ENCODE peak calls at places on chromosomes 16 and 17, in eight cellular contexts. X is HFF-Myc, Q is PC-3, N is lower lobe of right lung, H is lower leg skin, Z is PC-9, R is left ventricle myocardium inferior, D is heart right ventricle. W is an unnamed sample.

GRCh38 chr17:55768946-55769624 is 18.2 kb downstream of the PCTP start:
- DNase-seq in R (no peak), X (no peak), H (no peak), Q (no peak), N (no peak), D (no peak), Z (no peak), W (no peak)

GRCh38 chr17:12047977-12048376 is 27.3 kb downstream of the MAP2K4 start:
- DNase-seq in R (no peak), H (no peak), Z (peak), N (no peak), X (no peak), Q (peak), D (no peak), W (no peak)

GRCh38 chr17:1504866-1505265 is 11.5 kb downstream of the INPP5K start:
- DNase-seq in H (no peak), Q (no peak), R (no peak), N (no peak), X (no peak), D (no peak), Z (no peak), W (no peak)

GRCh38 chr16:47144559-47144877 is 773 bp upstream of the NETO2 start:
- DNase-seq in H (no peak), Q (no peak), N (no peak), D (no peak), Z (no peak), X (no peak), R (no peak), W (no peak)

GRCh38 chr16:29839822-29840221 is 19.6 kb downstream of the MVP start:
- DNase-seq in N (no peak), Z (no peak), X (no peak), D (no peak), Q (no peak), H (no peak), R (no peak), W (no peak)

GRCh38 chr17:13750783-13751484 is 149.2 kb upstream of the HS3ST3A1 start:
- DNase-seq in H (no peak), Z (no peak), D (no peak), Q (peak), R (no peak), X (no peak), N (no peak), W (no peak)

GRCh38 chr17:64412944-64413381 is 22.3 kb upstream of the PECAM1 start:
- DNase-seq in X (no peak), R (no peak), N (no peak), D (no peak), H (peak), Q (no peak), Z (no peak), W (no peak)

GRCh38 chr17:18227635-18228034 is 2.2 kb downstream of the LLGL1 start:
- DNase-seq in Q (no peak), R (no peak), D (no peak), N (no peak), X (no peak), Z (no peak), H (no peak), W (no peak)

GRCh38 chr17:57968456-57968855 is 13.2 kb upstream of the CUEDC1 start:
- DNase-seq in Z (no peak), D (no peak), R (no peak), N (no peak), X (no peak), H (peak), Q (no peak), W (no peak)

GRCh38 chr16:81237282-81237681 is 1.2 kb upstream of the BCO1 start:
- DNase-seq in H (no peak), Z (no peak), R (peak), Q (peak), D (peak), X (no peak), N (no peak), W (peak)

GRCh38 chr16:78762222-78762621 is 662.8 kb downstream of the WWOX start:
- DNase-seq in X (no peak), H (no peak), Q (no peak), N (no peak), D (no peak), R (no peak), Z (no peak), W (no peak)

GRCh38 chr17:40378966-40379365 is 14.4 kb upstream of the GJD3 start:
- DNase-seq in X (no peak), D (no peak), R (no peak), Z (no peak), H (no peak), Q (no peak), N (no peak), W (no peak)

GRCh38 chr16:67707790-67708189 is 11.3 kb downstream of the GFOD2 start:
- DNase-seq in D (no peak), N (no peak), X (no peak), H (no peak), R (no peak), Q (no peak), Z (no peak), W (no peak)

GRCh38 chr17:19647697-19648474 is 665 bp upstream of the ALDH3A2 start:
- DNase-seq in R (peak), N (peak), X (no peak), D (peak), Q (peak), Z (peak), H (peak), W (peak)

GRCh38 chr16:10584956-10585561 is 4.7 kb upstream of the EMP2 start:
- DNase-seq in X (no peak), Q (peak), R (no peak), H (no peak), D (no peak), N (no peak), Z (no peak), W (peak)

GRCh38 chr16:4314532-4315184 is 1.2 kb upstream of the GLIS2 start:
- DNase-seq in H (peak), Z (no peak), Q (peak), N (no peak), D (no peak), R (no peak), X (no peak), W (no peak)

GRCh38 chr17:31390748-31391495 is 553 bp upstream of the RAB11FIP4 start:
- DNase-seq in N (no peak), D (no peak), X (no peak), H (peak), Q (no peak), R (no peak), Z (no peak), W (no peak)

GRCh38 chr17:29177871-29178749 is 2.1 kb downstream of the MYO18A start:
- DNase-seq in N (no peak), R (no peak), X (no peak), H (peak), Q (peak), D (no peak), Z (peak), W (no peak)

GRCh38 chr17:50062323-50063243 is 6.7 kb downstream of the ITGA3 start:
- DNase-seq in Q (peak), R (peak), X (no peak), H (peak), N (peak), Z (peak), D (peak), W (no peak)

GRCh38 chr17:31274252-31274651 is 22.8 kb downstream of the OMG start:
- DNase-seq in X (no peak), Z (no peak), Q (peak), D (no peak), H (no peak), R (no peak), N (no peak), W (no peak)

GRCh38 chr17:76136276-76137025 is 4.6 kb downstream of the FOXJ1 start:
- DNase-seq in X (no peak), Z (no peak), N (no peak), H (no peak), D (no peak), Q (no peak), R (no peak), W (no peak)

GRCh38 chr16:48321307-48322036 is 63.7 kb downstream of the SIAH1 start:
- DNase-seq in Q (no peak), N (no peak), D (no peak), Z (no peak), R (no peak), H (no peak), X (no peak), W (no peak)

GRCh38 chr17:10127819-10128375 is 70.5 kb downstream of the GAS7 start:
- DNase-seq in H (peak), N (peak), R (peak), Z (no peak), Q (no peak), D (peak), X (peak), W (peak)

GRCh38 chr17:27247071-27247957 is 46.6 kb upstream of the WSB1 start:
- DNase-seq in D (peak), X (no peak), N (peak), Z (peak), R (peak), H (peak), Q (peak), W (no peak)

GRCh38 chr17:53971361-53971760 is 148.6 kb downstream of the KIF2B start:
- DNase-seq in N (no peak), Z (no peak), Q (no peak), X (no peak), H (no peak), D (no peak), R (no peak), W (no peak)

GRCh38 chr17:32834104-32834503 is 42.8 kb downstream of the MYO1D start:
- DNase-seq in N (no peak), D (no peak), R (no peak), Z (no peak), X (no peak), H (no peak), Q (no peak), W (no peak)

GRCh38 chr16:28167221-28167620 is 44.5 kb downstream of the XPO6 start:
- DNase-seq in Z (peak), D (no peak), R (no peak), H (no peak), X (no peak), Q (no peak), N (no peak), W (no peak)

GRCh38 chr16:80806957-80807356 is 2.6 kb upstream of the CDYL2 start:
- DNase-seq in D (no peak), R (no peak), H (no peak), Q (peak), N (no peak), X (peak), Z (no peak), W (no peak)

GRCh38 chr16:49496656-49497055 is 123.1 kb downstream of the C16orf78 start:
- DNase-seq in D (no peak), N (no peak), R (no peak), X (no peak), Q (no peak), H (peak), Z (no peak), W (no peak)

GRCh38 chr16:81456523-81457325 is 12.1 kb downstream of the CMIP start:
- DNase-seq in Q (no peak), D (no peak), H (no peak), Z (no peak), R (no peak), X (no peak), N (peak), W (no peak)

GRCh38 chr17:30343741-30344140 is 9.9 kb upstream of the TMIGD1 start:
- DNase-seq in X (no peak), Q (no peak), Z (no peak), H (no peak), D (no peak), N (no peak), R (no peak), W (no peak)

GRCh38 chr16:87815567-87815966 is 49.8 kb upstream of the KLHDC4 start:
- DNase-seq in N (no peak), Q (no peak), D (no peak), Z (no peak), R (no peak), X (no peak), H (no peak), W (no peak)
- TF ChIP-seq CTCF in N (no peak), Q (no peak), D (no peak), Z (no peak), R (no peak), X (no peak), H (no peak), W (no peak)

GRCh38 chr16:85847036-85847435 is 47.5 kb downstream of the COX4I1 start:
- DNase-seq in X (no peak), H (peak), Q (no peak), Z (no peak), D (no peak), N (no peak), R (no peak), W (no peak)
- H3K4me3 ChIP-seq in X (no peak), H (no peak), Q (no peak), Z (no peak), D (no peak), N (no peak), R (no peak), W (no peak)

GRCh38 chr16:86093801-86094750 is 195.1 kb downstream of the IRF8 start:
- DNase-seq in D (no peak), X (no peak), Z (no peak), N (no peak), Q (no peak), H (peak), R (no peak), W (no peak)
- TF ChIP-seq CTCF in D (no peak), X (peak), Z (no peak), N (no peak), Q (no peak), H (no peak), R (no peak), W (no peak)

GRCh38 chr17:78957076-78957475 is 22.6 kb downstream of the LGALS3BP start:
- DNase-seq in Z (peak), Q (peak), N (no peak), R (no peak), D (no peak), H (no peak), X (no peak), W (peak)
- H3K4me3 ChIP-seq in Z (no peak), Q (no peak), N (no peak), R (no peak), D (no peak), H (no peak), X (no peak), W (no peak)

GRCh38 chr17:38864636-38865398 is 5.0 kb upstream of the LASP1 start:
- DNase-seq in N (no peak), R (no peak), X (no peak), Q (no peak), Z (no peak), H (no peak), D (no peak), W (no peak)
- TF ChIP-seq CTCF in N (no peak), R (no peak), X (peak), Q (no peak), Z (no peak), H (no peak), D (no peak), W (peak)

GRCh38 chr17:8082312-8082711 is 5.2 kb downstream of the ALOX12B start:
- DNase-seq in Z (no peak), H (no peak), Q (no peak), D (no peak), X (no peak), N (no peak), R (no peak), W (no peak)

GRCh38 chr17:8079291-8080207 is 8.0 kb downstream of the ALOX12B start:
- DNase-seq in X (no peak), Q (peak), Z (peak), R (peak), N (peak), D (peak), H (peak), W (no peak)

GRCh38 chr17:8080799-8081219 is 6.7 kb downstream of the ALOX12B start:
- DNase-seq in N (peak), X (no peak), Z (no peak), D (no peak), R (no peak), Q (no peak), H (no peak), W (no peak)

GRCh38 chr17:8081876-8082275 is 5.6 kb downstream of the ALOX12B start:
- DNase-seq in R (no peak), X (no peak), N (no peak), D (no peak), H (no peak), Z (no peak), Q (no peak), W (no peak)

DNA sequence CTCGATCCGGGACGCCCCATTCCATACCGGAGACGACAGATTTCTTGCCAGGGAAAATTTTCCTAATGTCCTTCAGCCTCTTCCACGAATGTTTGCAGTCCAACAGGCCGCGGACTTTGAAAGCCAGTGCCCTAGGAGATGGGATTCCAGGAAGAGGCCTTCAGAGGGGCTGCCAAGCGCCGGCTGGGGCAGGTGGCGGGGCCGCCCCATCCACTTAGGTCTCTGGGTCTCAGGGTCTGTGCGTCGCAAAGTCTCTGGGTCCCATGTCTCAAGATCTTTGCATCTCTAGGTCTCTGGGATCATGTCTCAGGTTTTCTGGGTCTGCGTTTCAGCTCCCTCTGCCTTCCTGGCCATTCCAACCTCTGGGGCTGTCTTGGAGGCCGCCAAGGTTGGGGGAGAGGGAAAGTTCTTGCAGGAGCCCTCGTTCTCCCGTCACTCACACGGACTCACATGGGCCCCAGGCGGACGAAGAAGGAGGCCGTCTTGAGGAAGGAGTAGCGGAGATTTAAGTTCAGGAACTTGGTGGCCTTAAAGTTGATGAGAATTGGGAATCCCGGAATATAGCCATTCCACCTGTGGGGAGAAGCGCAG is 7.2 kb downstream of the ALOX12B start:
- DNase-seq in Q (no peak), H (no peak), N (no peak), X (no peak), Z (no peak), R (no peak), D (no peak), W (no peak)
- H3K4me3 ChIP-seq in Q (peak), H (no peak), N (peak), X (no peak), Z (peak), R (peak), D (peak), W (no peak)

GRCh38 chr16:82748026-82748425 is 121.3 kb downstream of the CDH13 start:
- DNase-seq in R (peak), X (no peak), N (no peak), Q (no peak), D (peak), Z (no peak), H (no peak), W (peak)
- TF ChIP-seq CTCF in R (peak), X (no peak), N (peak), Q (no peak), D (peak), Z (no peak), H (no peak), W (peak)

DNA sequence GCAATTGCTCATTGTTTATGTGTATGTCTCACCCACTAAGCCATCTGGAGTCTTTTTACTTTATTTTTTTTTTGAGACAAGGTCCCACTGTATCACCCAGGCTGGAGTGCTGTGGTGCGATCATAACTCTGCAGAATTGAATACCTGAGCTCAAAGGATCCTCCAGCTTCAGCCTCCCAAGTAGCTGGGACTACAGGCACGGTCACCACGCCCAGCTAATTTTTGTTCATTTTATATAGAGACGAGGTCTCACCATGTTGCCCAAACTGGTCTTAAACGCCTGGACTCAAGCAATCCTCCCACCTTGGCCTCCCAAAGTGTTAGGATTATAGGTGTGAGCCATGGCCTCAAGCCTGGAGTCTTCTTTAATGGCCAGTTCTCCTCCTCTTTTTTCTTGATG is 524 bp downstream of the CD300LB start:
- DNase-seq in Q (no peak), X (no peak), N (peak), Z (no peak), R (no peak), H (peak), D (no peak), W (no peak)
- H3K4me3 ChIP-seq in Q (no peak), X (no peak), N (no peak), Z (no peak), R (no peak), H (no peak), D (no peak), W (no peak)

DNA sequence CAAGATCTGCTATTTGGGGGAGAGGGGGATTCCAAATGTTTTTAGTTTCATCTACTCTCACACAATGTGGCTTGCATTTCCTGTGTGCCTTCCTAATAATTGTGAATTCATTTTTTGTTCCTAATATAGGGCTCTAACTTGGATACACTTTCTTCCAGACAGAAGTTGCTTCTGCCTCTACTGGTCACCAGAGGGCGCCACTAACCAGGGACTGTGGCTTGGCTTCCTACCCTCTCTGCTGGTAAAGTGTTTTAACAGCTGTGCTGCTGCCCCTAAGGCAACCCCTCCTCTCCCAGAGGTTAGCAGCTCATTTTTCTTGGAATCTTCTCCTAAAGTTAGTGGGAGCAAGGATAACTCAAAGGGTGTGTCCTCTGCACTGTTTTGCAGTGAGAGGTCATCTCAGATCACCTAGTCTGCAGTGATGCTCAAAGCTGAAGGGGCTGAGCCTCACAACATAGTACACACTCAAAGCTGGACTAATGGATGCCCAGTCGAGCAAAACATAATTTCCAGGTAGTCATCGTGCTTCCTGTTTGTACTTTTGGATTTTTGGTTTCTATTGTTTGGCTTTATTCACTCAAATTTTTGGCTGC is 5.0 kb upstream of the PRSS54 start:
- DNase-seq in X (no peak), H (no peak), Q (peak), N (no peak), D (no peak), R (no peak), Z (peak), W (no peak)
- TF ChIP-seq CTCF in X (peak), H (no peak), Q (peak), N (peak), D (peak), R (peak), Z (peak), W (peak)

GRCh38 chr17:42193216-42194132 is 820 bp downstream of the GHDC start:
- DNase-seq in X (no peak), D (no peak), Z (no peak), H (no peak), N (no peak), R (no peak), Q (no peak), W (no peak)
- H3K4me3 ChIP-seq in X (peak), D (peak), Z (peak), H (peak), N (peak), R (peak), Q (no peak), W (peak)